ENCODE peak calls at places on chromosomes 16 and 17, in five cellular contexts. P, K, G, D and O are unnamed samples.

GRCh38 chr17:75173526-75173925 is 9.2 kb downstream of the SUMO2 start:
- DNase-seq in P (no peak), D (no peak), K (no peak), G (no peak), O (no peak)

GRCh38 chr17:31115168-31115567 is 20.4 kb downstream of the NF1 start:
- DNase-seq in K (no peak), D (no peak), P (no peak), G (no peak), O (no peak)

GRCh38 chr16:454397-454940 is 29.0 kb downstream of the RAB11FIP3 start:
- DNase-seq in P (no peak), G (no peak), D (no peak), K (no peak), O (no peak)

GRCh38 chr17:55584055-55584685 is 72.9 kb upstream of the SMIM36 start:
- DNase-seq in D (no peak), G (no peak), K (no peak), P (no peak), O (no peak)

GRCh38 chr17:65633146-65633881 is 71.9 kb upstream of the AXIN2 start:
- DNase-seq in D (no peak), G (no peak), P (no peak), K (no peak), O (no peak)

GRCh38 chr16:53817117-53817516 is 113.2 kb downstream of the FTO start:
- DNase-seq in G (no peak), D (no peak), P (peak; percentile 91), K (peak; percentile 79), O (no peak)

GRCh38 chr17:17928422-17929386 is 43.5 kb downstream of the TOM1L2 start:
- DNase-seq in G (no peak), K (no peak), D (no peak), P (no peak), O (no peak)

GRCh38 chr17:6651483-6652452 is at the start of the genes C17orf100 and MED31:
- DNase-seq in P (peak; percentile 61), D (peak; percentile 84), G (peak; percentile 97), K (peak; percentile 84), O (peak; percentile 99)

GRCh38 chr16:12157510-12158093 is 181.1 kb downstream of the SNX29 start:
- DNase-seq in G (no peak), P (no peak), D (no peak), K (no peak), O (no peak)

GRCh38 chr16:19560078-19560477 is 4.6 kb downstream of the VPS35L start:
- DNase-seq in K (no peak), D (no peak), P (no peak), G (no peak), O (no peak)

GRCh38 chr17:68197091-68197996 is 50.5 kb upstream of the AMZ2 start:
- DNase-seq in P (no peak), D (no peak), G (peak; percentile 37), K (no peak), O (peak; percentile 66)

GRCh38 chr17:76948726-76949342 is 80.6 kb downstream of the MGAT5B start:
- DNase-seq in G (no peak), K (no peak), P (no peak), D (no peak), O (no peak)

GRCh38 chr17:16932611-16933010 is 39.3 kb downstream of the TNFRSF13B start:
- DNase-seq in G (no peak), K (no peak), D (no peak), P (no peak), O (no peak)

GRCh38 chr17:40980594-40980993 is 3.5 kb downstream of the KRT40 start:
- DNase-seq in D (no peak), P (peak; percentile 28), K (peak; percentile 45), G (no peak), O (no peak)

GRCh38 chr17:44039829-44040635 is 25.3 kb upstream of the TMEM101 start:
- DNase-seq in P (no peak), D (no peak), G (no peak), K (no peak), O (no peak)

GRCh38 chr17:7204335-7204734 is 15.3 kb downstream of the DLG4 start:
- DNase-seq in P (no peak), G (no peak), D (no peak), K (no peak), O (no peak)

GRCh38 chr16:57021693-57022092 is 32.3 kb downstream of the NLRC5 start:
- DNase-seq in G (no peak), P (no peak), K (no peak), D (no peak), O (no peak)

GRCh38 chr17:80724723-80725388 is 180.2 kb downstream of the RPTOR start:
- DNase-seq in K (peak; percentile 50), P (peak; percentile 64), D (no peak), G (no peak), O (no peak)